ENCODE peak calls at places on chromosomes 4 and X, in eight cellular contexts. D is pancreas, C is HFF-Myc, U is left lung, E is upper lobe of right lung, W is WERI-Rb-1, Q is Caco-2, V is IMR-90. N is an unnamed sample.

GRCh38 chr4:113080624-113081023 is 31.2 kb downstream of the ANK2 start:
- DNase-seq in D (no peak), C (no peak), U (no peak), E (no peak), W (no peak), Q (no peak), V (no peak), N (no peak)

GRCh38 chrX:13994681-13995080 is 35.0 kb downstream of the GEMIN8 start:
- DNase-seq in D (no peak), C (no peak), U (no peak), E (no peak), W (no peak), Q (no peak), V (no peak), N (no peak)

GRCh38 chr4:7359302-7360063 is 75.2 kb downstream of the PSAPL1 start:
- DNase-seq in D (no peak), C (no peak), U (peak), E (peak), W (no peak), Q (no peak), V (no peak), N (no peak)

GRCh38 chr4:80266267-80266901 is at the start of gene FGF5:
- DNase-seq in D (peak), C (peak), U (no peak), E (peak), W (peak), Q (no peak), V (peak), N (peak)

GRCh38 chr4:8171941-8172924 is 13.6 kb upstream of the ABLIM2 start:
- DNase-seq in D (no peak), C (no peak), U (no peak), E (no peak), W (no peak), Q (no peak), V (peak), N (no peak)

GRCh38 chr4:140150636-140150885 is 3.4 kb downstream of the MAML3 start:
- DNase-seq in D (no peak), C (no peak), U (no peak), E (no peak), W (peak), Q (no peak), V (no peak), N (no peak)

GRCh38 chr4:143424276-143424675 is 87.6 kb downstream of the GAB1 start:
- DNase-seq in D (no peak), C (no peak), U (no peak), E (no peak), W (no peak), Q (no peak), V (peak), N (no peak)

GRCh38 chr4:26522478-26522877 is 32.2 kb upstream of the CCKAR start:
- DNase-seq in D (no peak), C (no peak), U (no peak), E (no peak), W (no peak), Q (no peak), V (peak), N (peak)

GRCh38 chr4:1684756-1685603 is 867 bp upstream of the FAM53A start:
- DNase-seq in D (no peak), C (no peak), U (no peak), E (peak), W (no peak), Q (peak), V (no peak), N (no peak)

GRCh38 chr4:20273793-20274192 is 22.1 kb downstream of the SLIT2 start:
- DNase-seq in D (no peak), C (no peak), U (no peak), E (no peak), W (no peak), Q (no peak), V (no peak), N (no peak)

GRCh38 chrX:104098151-104098808 is 14.0 kb upstream of the ZCCHC18 start:
- DNase-seq in D (no peak), C (peak), U (no peak), E (no peak), W (peak), Q (peak), V (peak), N (peak)

GRCh38 chrX:19554786-19555185 is 39.5 kb upstream of the MAP3K15 start:
- DNase-seq in D (no peak), C (no peak), U (no peak), E (no peak), W (no peak), Q (no peak), V (peak), N (peak)

GRCh38 chr4:15882675-15883086 is 55.9 kb downstream of the FGFBP1 start:
- DNase-seq in D (no peak), C (peak), U (peak), E (no peak), W (peak), Q (peak), V (peak), N (peak)

GRCh38 chr4:95394733-95395306 is 154.0 kb downstream of the UNC5C start:
- DNase-seq in D (no peak), C (no peak), U (no peak), E (no peak), W (no peak), Q (no peak), V (no peak), N (no peak)

DNA sequence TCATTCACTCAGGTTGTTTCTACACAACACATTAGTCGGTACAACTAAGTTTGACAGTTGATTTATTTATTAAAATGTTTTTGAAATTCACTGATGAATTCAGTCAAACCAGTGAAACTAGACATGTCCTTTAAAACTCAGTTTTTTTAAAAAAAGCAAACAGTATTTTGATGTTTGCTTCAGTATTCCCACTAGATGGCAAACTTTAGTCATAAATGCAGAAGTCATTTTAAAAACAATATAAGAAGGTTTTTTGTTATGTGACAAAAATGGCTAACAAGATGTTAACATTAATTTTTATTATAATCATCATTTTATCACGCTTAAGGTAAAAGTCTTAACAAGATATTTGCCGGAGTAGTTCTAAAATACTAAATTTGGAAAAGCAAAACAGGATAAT is 1337.8 kb upstream of the DIAPH2 start:
- DNase-seq in D (no peak), C (no peak), U (no peak), E (no peak), W (no peak), Q (no peak), V (peak), N (peak)
- TF ChIP-seq CTCF in D (no peak), C (no peak), U (no peak), E (no peak), W (no peak), Q (no peak), V (peak), N (no peak)

DNA sequence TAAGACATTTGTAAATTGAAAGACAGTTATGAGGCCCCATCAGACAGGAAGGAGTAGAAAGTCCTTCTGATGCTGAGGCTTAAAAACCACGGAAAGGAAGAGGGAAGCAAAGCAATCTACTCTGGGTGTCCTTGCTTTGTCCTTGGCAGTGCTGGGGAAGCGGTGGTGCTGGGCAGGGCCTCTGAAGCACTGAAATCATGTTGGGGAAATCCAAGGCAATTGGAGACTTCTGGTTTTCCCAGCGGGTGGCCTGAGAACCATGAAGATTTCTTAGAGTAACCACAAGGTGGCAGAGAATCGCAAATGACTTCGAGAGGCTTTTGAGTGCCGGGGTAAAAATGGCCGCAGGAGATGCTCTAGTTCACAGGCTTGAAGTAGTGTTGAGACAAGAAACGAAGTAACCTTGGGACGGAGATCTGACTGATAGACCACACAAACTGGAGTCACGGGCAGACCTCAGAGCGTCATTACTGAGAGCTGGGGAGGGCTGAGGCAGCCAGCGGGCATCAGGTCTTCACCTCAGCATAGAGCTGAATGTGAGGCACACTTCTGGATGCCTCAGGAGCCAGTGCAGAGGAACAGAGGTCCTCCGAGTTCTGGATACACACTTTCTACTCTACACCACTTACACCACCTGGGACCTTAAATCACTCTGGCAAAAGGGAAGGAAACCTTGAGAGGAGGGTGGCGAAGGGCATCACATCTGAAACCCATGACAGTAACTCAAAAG is 130.7 kb upstream of the GPRIN3 start:
- DNase-seq in D (peak), C (peak), U (peak), E (peak), W (peak), Q (peak), V (peak), N (peak)
- H3K4me3 ChIP-seq in D (no peak), C (no peak), U (no peak), E (no peak), W (no peak), Q (no peak), V (no peak), N (no peak)

GRCh38 chr4:83010522-83011318 is at the start of gene LIN54:
- DNase-seq in D (peak), C (no peak), U (peak), E (peak), W (peak), Q (peak), V (peak), N (peak)
- TF ChIP-seq CTCF in D (no peak), C (no peak), U (no peak), E (no peak), W (no peak), Q (no peak), V (no peak), N (no peak)

DNA sequence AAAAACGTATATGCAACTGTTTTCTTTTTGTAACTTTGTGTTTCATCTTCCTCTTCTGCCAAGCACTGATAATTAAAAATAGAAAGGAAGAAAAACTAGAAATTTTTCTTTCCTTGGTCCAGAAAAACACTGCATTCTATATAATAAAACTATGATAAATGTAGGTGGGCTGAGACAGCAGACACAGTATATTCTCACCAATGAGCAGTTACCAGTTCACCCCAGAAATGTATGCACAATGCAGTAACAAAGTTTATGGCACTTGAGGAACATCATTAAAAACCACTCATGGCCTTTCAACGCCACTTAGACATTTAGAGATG is 79.4 kb downstream of the FAT1 start:
- DNase-seq in D (no peak), C (no peak), U (no peak), E (no peak), W (no peak), Q (no peak), V (no peak), N (no peak)
- H3K4me3 ChIP-seq in D (no peak), C (no peak), U (no peak), E (no peak), W (no peak), Q (no peak), V (no peak), N (peak)

DNA sequence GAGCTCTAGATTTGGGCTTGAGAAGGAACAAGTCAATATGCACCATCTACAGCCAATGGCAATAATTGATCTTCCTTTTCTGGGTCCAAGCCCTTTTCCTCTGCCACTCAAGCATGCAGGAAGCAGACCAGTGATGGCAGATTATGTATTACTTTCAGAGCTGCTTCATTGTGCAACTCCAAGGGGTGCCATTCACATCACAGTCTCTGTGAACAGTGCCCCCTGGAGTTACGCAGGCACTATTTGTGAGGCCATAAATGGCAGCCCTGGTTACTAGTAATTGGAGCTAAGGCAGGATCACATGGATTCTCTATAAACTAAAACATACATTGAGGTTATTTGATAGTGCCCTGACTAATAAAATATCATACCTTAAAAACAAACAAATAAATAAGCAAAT is 313.4 kb upstream of the SLC7A11 start:
- DNase-seq in D (no peak), C (no peak), U (no peak), E (no peak), W (peak), Q (peak), V (no peak), N (peak)
- TF ChIP-seq CTCF in D (no peak), C (peak), U (no peak), E (no peak), W (peak), Q (peak), V (no peak), N (peak)

GRCh38 chrX:48736878-48737212 is 24.7 kb upstream of the GLOD5 start:
- DNase-seq in D (no peak), C (no peak), U (no peak), E (no peak), W (no peak), Q (no peak), V (no peak), N (no peak)
- H3K4me3 ChIP-seq in D (no peak), C (peak), U (peak), E (peak), W (peak), Q (peak), V (peak), N (peak)

GRCh38 chr4:102405706-102406510 is 60.6 kb upstream of the SLC39A8 start:
- DNase-seq in D (no peak), C (no peak), U (no peak), E (no peak), W (peak), Q (no peak), V (no peak), N (no peak)

GRCh38 chr4:102400898-102401297 is 55.6 kb upstream of the SLC39A8 start:
- DNase-seq in D (no peak), C (no peak), U (no peak), E (no peak), W (no peak), Q (no peak), V (no peak), N (no peak)

GRCh38 chr4:102402223-102402622 is 56.9 kb upstream of the SLC39A8 start:
- DNase-seq in D (no peak), C (no peak), U (no peak), E (no peak), W (no peak), Q (no peak), V (no peak), N (no peak)

GRCh38 chr4:102404551-102404969 is 59.3 kb upstream of the SLC39A8 start:
- DNase-seq in D (no peak), C (no peak), U (no peak), E (no peak), W (peak), Q (no peak), V (no peak), N (peak)

DNA sequence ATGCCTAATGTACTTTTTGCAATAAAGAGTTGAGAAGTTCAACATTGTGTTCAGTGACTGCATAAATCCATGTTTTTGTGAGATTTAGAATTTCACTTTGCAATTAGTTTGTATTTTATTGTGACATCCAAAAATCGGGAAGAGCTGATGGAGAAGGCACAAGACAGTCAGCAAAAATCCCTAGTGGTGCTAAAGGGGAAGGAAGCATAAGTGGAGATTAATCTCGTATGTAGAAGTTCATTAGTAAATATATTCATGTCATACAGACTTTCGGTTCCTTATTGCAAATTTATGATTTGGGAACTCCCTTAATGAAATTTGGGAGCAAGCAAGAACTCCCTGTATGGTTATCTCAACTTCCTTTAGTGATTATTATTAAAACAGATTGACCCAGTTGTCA is 57.8 kb upstream of the SLC39A8 start:
- DNase-seq in D (no peak), C (no peak), U (no peak), E (no peak), W (no peak), Q (no peak), V (no peak), N (no peak)
- TF ChIP-seq CTCF in D (no peak), C (no peak), U (no peak), E (no peak), W (no peak), Q (no peak), V (no peak), N (no peak)

GRCh38 chr4:4860381-4860802 is 927 bp downstream of the MSX1 start:
- DNase-seq in D (no peak), C (no peak), U (no peak), E (no peak), W (no peak), Q (no peak), V (peak), N (peak)
- H3K4me3 ChIP-seq in D (peak), C (peak), U (peak), E (peak), W (peak), Q (peak), V (peak), N (peak)

DNA sequence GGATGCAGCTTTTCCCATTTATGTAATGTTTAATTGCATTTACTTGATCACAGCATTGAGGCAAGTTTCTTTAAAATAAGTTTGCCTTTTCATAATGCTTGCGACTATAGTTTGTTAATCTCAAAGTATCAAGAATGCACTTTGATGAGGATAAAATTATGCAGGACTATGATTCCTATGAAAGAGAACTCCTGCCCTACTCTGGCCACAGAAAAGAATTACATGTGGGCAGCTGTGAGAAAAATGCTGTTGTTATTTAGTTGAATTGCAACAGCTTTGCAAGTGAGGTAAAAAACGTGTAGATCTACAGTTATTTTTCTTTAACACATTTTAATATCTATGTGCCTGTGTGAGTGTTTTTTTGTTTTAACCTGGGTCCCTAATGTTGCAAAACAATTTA is 12.5 kb upstream of the OSTC start:
- DNase-seq in D (no peak), C (no peak), U (no peak), E (no peak), W (no peak), Q (no peak), V (no peak), N (peak)
- TF ChIP-seq CTCF in D (no peak), C (no peak), U (no peak), E (peak), W (no peak), Q (no peak), V (peak), N (peak)

DNA sequence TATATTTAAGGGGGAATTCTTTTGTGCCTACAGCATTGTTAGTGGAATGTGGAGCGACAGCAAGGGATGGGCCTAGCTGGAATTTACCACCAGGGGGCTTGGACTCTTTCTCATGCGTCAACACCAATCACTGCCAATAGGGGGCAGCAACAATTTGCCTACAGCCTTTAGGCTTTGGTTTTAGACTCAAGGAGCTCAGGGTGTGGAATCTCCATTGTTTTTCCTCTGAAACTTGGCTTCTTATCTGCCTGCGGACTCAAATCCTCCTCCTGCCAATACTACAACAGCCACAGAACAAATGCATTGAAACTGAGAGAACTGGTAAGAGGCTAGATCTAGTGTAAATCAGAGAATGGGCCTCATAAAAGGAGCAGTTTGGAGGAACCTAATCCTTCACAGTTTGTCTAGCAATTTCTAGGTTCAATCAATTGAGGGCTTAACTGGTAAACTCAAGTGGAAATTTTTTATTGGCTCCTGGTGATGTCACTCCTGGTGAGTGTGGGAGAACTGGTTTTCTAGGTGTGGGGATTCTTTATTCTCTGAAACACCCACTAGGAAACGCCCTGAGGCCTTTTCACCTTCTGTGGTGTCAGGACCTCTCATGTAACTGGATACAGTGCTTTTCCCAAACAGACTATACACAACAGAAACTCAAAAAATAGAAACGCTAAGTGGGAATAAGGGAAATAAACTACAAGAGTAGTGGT is 27.9 kb upstream of the TMSB4X start:
- DNase-seq in D (no peak), C (no peak), U (peak), E (no peak), W (peak), Q (peak), V (peak), N (peak)
- H3K4me3 ChIP-seq in D (no peak), C (no peak), U (no peak), E (no peak), W (no peak), Q (no peak), V (no peak), N (no peak)